ENCODE peak calls at places on chromosome 19, in nine cellular contexts. One of them, this sample, is unnamed.

GRCh38 chr19:28296506-28296905 is 916.4 kb downstream of the UQCRFS1 start:
- DNase-seq in Right ventricle myocardium superior: no peak
- DNase-seq in GM10248: no peak
- DNase-seq in stimulated activated CD8-positive, alpha-beta memory T cell treated with anti-CD3 and anti-CD28 coated beads, Interleukin-7, amount 100 ng/mL, for 4 hours: no peak
- DNase-seq in SHP77: no peak
- DNase-seq in KG1: no peak
- DNase-seq in CD8-positive, alpha-beta T cell: no peak
- DNase-seq in mucosa of gallbladder: no peak
- DNase-seq in nephron progenitor cell: no peak
- DNase-seq in this sample: no peak

GRCh38 chr19:12967907-12968306 is 1.5 kb upstream of the DAND5 start:
- DNase-seq in Right ventricle myocardium superior: no peak
- DNase-seq in GM10248: no peak
- DNase-seq in stimulated activated CD8-positive, alpha-beta memory T cell treated with anti-CD3 and anti-CD28 coated beads, Interleukin-7, amount 100 ng/mL, for 4 hours: no peak
- DNase-seq in SHP77: no peak
- DNase-seq in KG1: no peak
- DNase-seq in CD8-positive, alpha-beta T cell: no peak
- DNase-seq in mucosa of gallbladder: no peak
- DNase-seq in nephron progenitor cell: no peak
- DNase-seq in this sample: no peak

GRCh38 chr19:38267780-38268430 is 3.5 kb downstream of the SPINT2 start:
- DNase-seq in Right ventricle myocardium superior: no peak
- DNase-seq in GM10248: no peak
- DNase-seq in stimulated activated CD8-positive, alpha-beta memory T cell treated with anti-CD3 and anti-CD28 coated beads, Interleukin-7, amount 100 ng/mL, for 4 hours: no peak
- DNase-seq in SHP77: no peak
- DNase-seq in KG1: no peak
- DNase-seq in CD8-positive, alpha-beta T cell: no peak
- DNase-seq in mucosa of gallbladder: no peak
- DNase-seq in nephron progenitor cell: no peak
- DNase-seq in this sample: no peak

GRCh38 chr19:33064778-33065550 is at the start of gene RHPN2:
- DNase-seq in Right ventricle myocardium superior: peak
- DNase-seq in GM10248: peak
- DNase-seq in stimulated activated CD8-positive, alpha-beta memory T cell treated with anti-CD3 and anti-CD28 coated beads, Interleukin-7, amount 100 ng/mL, for 4 hours: peak
- DNase-seq in SHP77: no peak
- DNase-seq in KG1: no peak
- DNase-seq in CD8-positive, alpha-beta T cell: no peak
- DNase-seq in mucosa of gallbladder: peak
- DNase-seq in nephron progenitor cell: peak
- DNase-seq in this sample: peak

GRCh38 chr19:19637523-19638251 is 5.8 kb downstream of the GMIP start:
- DNase-seq in Right ventricle myocardium superior: no peak
- DNase-seq in GM10248: no peak
- DNase-seq in stimulated activated CD8-positive, alpha-beta memory T cell treated with anti-CD3 and anti-CD28 coated beads, Interleukin-7, amount 100 ng/mL, for 4 hours: no peak
- DNase-seq in SHP77: no peak
- DNase-seq in KG1: no peak
- DNase-seq in CD8-positive, alpha-beta T cell: no peak
- DNase-seq in mucosa of gallbladder: no peak
- DNase-seq in nephron progenitor cell: no peak
- DNase-seq in this sample: no peak

GRCh38 chr19:7368456-7368855 is 19.7 kb downstream of the ARHGEF18 start:
- DNase-seq in Right ventricle myocardium superior: no peak
- DNase-seq in GM10248: no peak
- DNase-seq in stimulated activated CD8-positive, alpha-beta memory T cell treated with anti-CD3 and anti-CD28 coated beads, Interleukin-7, amount 100 ng/mL, for 4 hours: no peak
- DNase-seq in SHP77: no peak
- DNase-seq in KG1: no peak
- DNase-seq in CD8-positive, alpha-beta T cell: no peak
- DNase-seq in mucosa of gallbladder: peak
- DNase-seq in nephron progenitor cell: no peak
- DNase-seq in this sample: no peak

GRCh38 chr19:1408300-1409203 is 1.2 kb downstream of the DAZAP1 start:
- DNase-seq in Right ventricle myocardium superior: peak
- DNase-seq in GM10248: peak
- DNase-seq in stimulated activated CD8-positive, alpha-beta memory T cell treated with anti-CD3 and anti-CD28 coated beads, Interleukin-7, amount 100 ng/mL, for 4 hours: no peak
- DNase-seq in SHP77: no peak
- DNase-seq in KG1: no peak
- DNase-seq in CD8-positive, alpha-beta T cell: peak
- DNase-seq in mucosa of gallbladder: no peak
- DNase-seq in nephron progenitor cell: peak
- DNase-seq in this sample: peak

GRCh38 chr19:39483141-39483540 is 2.5 kb downstream of the TIMM50 start:
- DNase-seq in Right ventricle myocardium superior: no peak
- DNase-seq in GM10248: no peak
- DNase-seq in stimulated activated CD8-positive, alpha-beta memory T cell treated with anti-CD3 and anti-CD28 coated beads, Interleukin-7, amount 100 ng/mL, for 4 hours: no peak
- DNase-seq in SHP77: no peak
- DNase-seq in KG1: no peak
- DNase-seq in CD8-positive, alpha-beta T cell: no peak
- DNase-seq in mucosa of gallbladder: no peak
- DNase-seq in nephron progenitor cell: no peak
- DNase-seq in this sample: no peak

GRCh38 chr19:1945899-1946298 is 4.9 kb downstream of the CSNK1G2 start:
- DNase-seq in Right ventricle myocardium superior: peak
- DNase-seq in GM10248: no peak
- DNase-seq in stimulated activated CD8-positive, alpha-beta memory T cell treated with anti-CD3 and anti-CD28 coated beads, Interleukin-7, amount 100 ng/mL, for 4 hours: no peak
- DNase-seq in SHP77: peak
- DNase-seq in KG1: no peak
- DNase-seq in CD8-positive, alpha-beta T cell: no peak
- DNase-seq in mucosa of gallbladder: no peak
- DNase-seq in nephron progenitor cell: peak
- DNase-seq in this sample: no peak

GRCh38 chr19:948842-949496 is 23.1 kb downstream of the ARID3A start:
- DNase-seq in Right ventricle myocardium superior: no peak
- DNase-seq in GM10248: no peak
- DNase-seq in stimulated activated CD8-positive, alpha-beta memory T cell treated with anti-CD3 and anti-CD28 coated beads, Interleukin-7, amount 100 ng/mL, for 4 hours: no peak
- DNase-seq in SHP77: no peak
- DNase-seq in KG1: no peak
- DNase-seq in CD8-positive, alpha-beta T cell: no peak
- DNase-seq in mucosa of gallbladder: no peak
- DNase-seq in nephron progenitor cell: no peak
- DNase-seq in this sample: peak

GRCh38 chr19:39935262-39935661 is 828 bp upstream of the FCGBP start:
- DNase-seq in Right ventricle myocardium superior: no peak
- DNase-seq in GM10248: no peak
- DNase-seq in stimulated activated CD8-positive, alpha-beta memory T cell treated with anti-CD3 and anti-CD28 coated beads, Interleukin-7, amount 100 ng/mL, for 4 hours: no peak
- DNase-seq in SHP77: no peak
- DNase-seq in KG1: no peak
- DNase-seq in CD8-positive, alpha-beta T cell: no peak
- DNase-seq in mucosa of gallbladder: no peak
- DNase-seq in nephron progenitor cell: no peak
- DNase-seq in this sample: no peak

GRCh38 chr19:18972301-18972831 is 31.3 kb upstream of the HOMER3 start:
- DNase-seq in Right ventricle myocardium superior: peak
- DNase-seq in GM10248: no peak
- DNase-seq in stimulated activated CD8-positive, alpha-beta memory T cell treated with anti-CD3 and anti-CD28 coated beads, Interleukin-7, amount 100 ng/mL, for 4 hours: no peak
- DNase-seq in SHP77: no peak
- DNase-seq in KG1: peak
- DNase-seq in CD8-positive, alpha-beta T cell: no peak
- DNase-seq in mucosa of gallbladder: no peak
- DNase-seq in nephron progenitor cell: no peak
- DNase-seq in this sample: no peak

GRCh38 chr19:50377051-50377441 is 789 bp downstream of the NR1H2 start:
- DNase-seq in Right ventricle myocardium superior: no peak
- DNase-seq in GM10248: no peak
- DNase-seq in stimulated activated CD8-positive, alpha-beta memory T cell treated with anti-CD3 and anti-CD28 coated beads, Interleukin-7, amount 100 ng/mL, for 4 hours: peak
- DNase-seq in SHP77: peak
- DNase-seq in KG1: no peak
- DNase-seq in CD8-positive, alpha-beta T cell: peak
- DNase-seq in mucosa of gallbladder: no peak
- DNase-seq in nephron progenitor cell: peak
- DNase-seq in this sample: peak

GRCh38 chr19:47068246-47068645 is 19.8 kb upstream of the TMEM160 start:
- DNase-seq in Right ventricle myocardium superior: no peak
- DNase-seq in GM10248: no peak
- DNase-seq in stimulated activated CD8-positive, alpha-beta memory T cell treated with anti-CD3 and anti-CD28 coated beads, Interleukin-7, amount 100 ng/mL, for 4 hours: no peak
- DNase-seq in SHP77: no peak
- DNase-seq in KG1: no peak
- DNase-seq in CD8-positive, alpha-beta T cell: no peak
- DNase-seq in mucosa of gallbladder: no peak
- DNase-seq in nephron progenitor cell: no peak
- DNase-seq in this sample: no peak

GRCh38 chr19:53982611-53983010 is 8.8 kb upstream of the CACNG6 start:
- DNase-seq in Right ventricle myocardium superior: peak
- DNase-seq in GM10248: no peak
- DNase-seq in stimulated activated CD8-positive, alpha-beta memory T cell treated with anti-CD3 and anti-CD28 coated beads, Interleukin-7, amount 100 ng/mL, for 4 hours: no peak
- DNase-seq in SHP77: no peak
- DNase-seq in KG1: no peak
- DNase-seq in CD8-positive, alpha-beta T cell: no peak
- DNase-seq in mucosa of gallbladder: no peak
- DNase-seq in nephron progenitor cell: peak
- DNase-seq in this sample: no peak

GRCh38 chr19:1446713-1447564 is 3.0 kb upstream of the APC2 start:
- DNase-seq in Right ventricle myocardium superior: no peak
- DNase-seq in GM10248: no peak
- DNase-seq in stimulated activated CD8-positive, alpha-beta memory T cell treated with anti-CD3 and anti-CD28 coated beads, Interleukin-7, amount 100 ng/mL, for 4 hours: no peak
- DNase-seq in SHP77: no peak
- DNase-seq in KG1: no peak
- DNase-seq in CD8-positive, alpha-beta T cell: no peak
- DNase-seq in mucosa of gallbladder: no peak
- DNase-seq in nephron progenitor cell: peak
- DNase-seq in this sample: peak

GRCh38 chr19:38079926-38080380 is 144.1 kb downstream of the DPF1 start:
- DNase-seq in Right ventricle myocardium superior: no peak
- DNase-seq in GM10248: peak
- DNase-seq in stimulated activated CD8-positive, alpha-beta memory T cell treated with anti-CD3 and anti-CD28 coated beads, Interleukin-7, amount 100 ng/mL, for 4 hours: no peak
- DNase-seq in SHP77: peak
- DNase-seq in KG1: no peak
- DNase-seq in CD8-positive, alpha-beta T cell: no peak
- DNase-seq in mucosa of gallbladder: peak
- DNase-seq in nephron progenitor cell: no peak
- DNase-seq in this sample: peak

GRCh38 chr19:40420766-40421467 is 4.9 kb downstream of the SERTAD1 start:
- DNase-seq in Right ventricle myocardium superior: peak
- DNase-seq in GM10248: peak
- DNase-seq in stimulated activated CD8-positive, alpha-beta memory T cell treated with anti-CD3 and anti-CD28 coated beads, Interleukin-7, amount 100 ng/mL, for 4 hours: no peak
- DNase-seq in SHP77: peak
- DNase-seq in KG1: peak
- DNase-seq in CD8-positive, alpha-beta T cell: peak
- DNase-seq in mucosa of gallbladder: peak
- DNase-seq in nephron progenitor cell: peak
- DNase-seq in this sample: peak

GRCh38 chr19:18340237-18340989 is at the start of gene PGPEP1:
- DNase-seq in Right ventricle myocardium superior: peak
- DNase-seq in GM10248: peak
- DNase-seq in stimulated activated CD8-positive, alpha-beta memory T cell treated with anti-CD3 and anti-CD28 coated beads, Interleukin-7, amount 100 ng/mL, for 4 hours: no peak
- DNase-seq in SHP77: peak
- DNase-seq in KG1: peak
- DNase-seq in CD8-positive, alpha-beta T cell: peak
- DNase-seq in mucosa of gallbladder: peak
- DNase-seq in nephron progenitor cell: peak
- DNase-seq in this sample: peak